ENCODE peak calls at places on chromosomes 4 and X, in five cellular contexts. One of them, this sample, is unnamed.

GRCh38 chr4:104795264-104795934 is 300.7 kb upstream of the CXXC4 start:
- DNase-seq in neural crest cell: no peak
- DNase-seq in stimulated activated CD4-positive, alpha-beta T cell treated with anti-CD3 and anti-CD28 coated beads, Interleukin-4, amount 100 ng/mL, for 48 hours: no peak
- DNase-seq in stimulated activated effector memory CD8-positive, alpha-beta T cell treated with anti-CD3 and anti-CD28 coated beads, Interleukin-12 subunit alpha, Interleukin-12 subunit beta, amount 100 ng/mL, for 72 hours: no peak
- DNase-seq in activated naive CD4-positive, alpha-beta T cell: no peak
- DNase-seq in this sample: no peak

GRCh38 chr4:165505991-165506779 is 127.4 kb downstream of the CPE start:
- DNase-seq in neural crest cell: no peak
- DNase-seq in stimulated activated CD4-positive, alpha-beta T cell treated with anti-CD3 and anti-CD28 coated beads, Interleukin-4, amount 100 ng/mL, for 48 hours: no peak
- DNase-seq in stimulated activated effector memory CD8-positive, alpha-beta T cell treated with anti-CD3 and anti-CD28 coated beads, Interleukin-12 subunit alpha, Interleukin-12 subunit beta, amount 100 ng/mL, for 72 hours: no peak
- DNase-seq in activated naive CD4-positive, alpha-beta T cell: no peak
- DNase-seq in this sample: no peak

GRCh38 chr4:153064571-153064970 is 128.4 kb downstream of the FHDC1 start:
- DNase-seq in neural crest cell: no peak
- DNase-seq in stimulated activated CD4-positive, alpha-beta T cell treated with anti-CD3 and anti-CD28 coated beads, Interleukin-4, amount 100 ng/mL, for 48 hours: no peak
- DNase-seq in stimulated activated effector memory CD8-positive, alpha-beta T cell treated with anti-CD3 and anti-CD28 coated beads, Interleukin-12 subunit alpha, Interleukin-12 subunit beta, amount 100 ng/mL, for 72 hours: no peak
- DNase-seq in activated naive CD4-positive, alpha-beta T cell: no peak
- DNase-seq in this sample: no peak

GRCh38 chr4:135838889-135839288 is 1637.3 kb upstream of the PABPC4L start:
- DNase-seq in neural crest cell: no peak
- DNase-seq in stimulated activated CD4-positive, alpha-beta T cell treated with anti-CD3 and anti-CD28 coated beads, Interleukin-4, amount 100 ng/mL, for 48 hours: no peak
- DNase-seq in stimulated activated effector memory CD8-positive, alpha-beta T cell treated with anti-CD3 and anti-CD28 coated beads, Interleukin-12 subunit alpha, Interleukin-12 subunit beta, amount 100 ng/mL, for 72 hours: no peak
- DNase-seq in activated naive CD4-positive, alpha-beta T cell: no peak
- DNase-seq in this sample: no peak

GRCh38 chr4:123706961-123707360 is 310.4 kb downstream of the SPRY1 start:
- DNase-seq in neural crest cell: no peak
- DNase-seq in stimulated activated CD4-positive, alpha-beta T cell treated with anti-CD3 and anti-CD28 coated beads, Interleukin-4, amount 100 ng/mL, for 48 hours: no peak
- DNase-seq in stimulated activated effector memory CD8-positive, alpha-beta T cell treated with anti-CD3 and anti-CD28 coated beads, Interleukin-12 subunit alpha, Interleukin-12 subunit beta, amount 100 ng/mL, for 72 hours: no peak
- DNase-seq in activated naive CD4-positive, alpha-beta T cell: no peak
- DNase-seq in this sample: no peak

GRCh38 chr4:6781113-6781512 is 1.4 kb upstream of the KIAA0232 start:
- DNase-seq in neural crest cell: no peak
- DNase-seq in stimulated activated CD4-positive, alpha-beta T cell treated with anti-CD3 and anti-CD28 coated beads, Interleukin-4, amount 100 ng/mL, for 48 hours: no peak
- DNase-seq in stimulated activated effector memory CD8-positive, alpha-beta T cell treated with anti-CD3 and anti-CD28 coated beads, Interleukin-12 subunit alpha, Interleukin-12 subunit beta, amount 100 ng/mL, for 72 hours: no peak
- DNase-seq in activated naive CD4-positive, alpha-beta T cell: no peak
- DNase-seq in this sample: no peak

GRCh38 chr4:177124436-177124835 is 185.2 kb upstream of the NEIL3 start:
- DNase-seq in neural crest cell: no peak
- DNase-seq in stimulated activated CD4-positive, alpha-beta T cell treated with anti-CD3 and anti-CD28 coated beads, Interleukin-4, amount 100 ng/mL, for 48 hours: no peak
- DNase-seq in stimulated activated effector memory CD8-positive, alpha-beta T cell treated with anti-CD3 and anti-CD28 coated beads, Interleukin-12 subunit alpha, Interleukin-12 subunit beta, amount 100 ng/mL, for 72 hours: no peak
- DNase-seq in activated naive CD4-positive, alpha-beta T cell: no peak
- DNase-seq in this sample: no peak

GRCh38 chr4:123359449-123360306 is 36.9 kb upstream of the SPRY1 start:
- DNase-seq in neural crest cell: no peak
- DNase-seq in stimulated activated CD4-positive, alpha-beta T cell treated with anti-CD3 and anti-CD28 coated beads, Interleukin-4, amount 100 ng/mL, for 48 hours: no peak
- DNase-seq in stimulated activated effector memory CD8-positive, alpha-beta T cell treated with anti-CD3 and anti-CD28 coated beads, Interleukin-12 subunit alpha, Interleukin-12 subunit beta, amount 100 ng/mL, for 72 hours: no peak
- DNase-seq in activated naive CD4-positive, alpha-beta T cell: no peak
- DNase-seq in this sample: no peak

GRCh38 chr4:128524311-128524710 is 236.7 kb upstream of the PGRMC2 start:
- DNase-seq in neural crest cell: no peak
- DNase-seq in stimulated activated CD4-positive, alpha-beta T cell treated with anti-CD3 and anti-CD28 coated beads, Interleukin-4, amount 100 ng/mL, for 48 hours: no peak
- DNase-seq in stimulated activated effector memory CD8-positive, alpha-beta T cell treated with anti-CD3 and anti-CD28 coated beads, Interleukin-12 subunit alpha, Interleukin-12 subunit beta, amount 100 ng/mL, for 72 hours: no peak
- DNase-seq in activated naive CD4-positive, alpha-beta T cell: no peak
- DNase-seq in this sample: no peak

GRCh38 chr4:54746228-54746627 is 88.5 kb downstream of the KIT start:
- DNase-seq in neural crest cell: no peak
- DNase-seq in stimulated activated CD4-positive, alpha-beta T cell treated with anti-CD3 and anti-CD28 coated beads, Interleukin-4, amount 100 ng/mL, for 48 hours: no peak
- DNase-seq in stimulated activated effector memory CD8-positive, alpha-beta T cell treated with anti-CD3 and anti-CD28 coated beads, Interleukin-12 subunit alpha, Interleukin-12 subunit beta, amount 100 ng/mL, for 72 hours: no peak
- DNase-seq in activated naive CD4-positive, alpha-beta T cell: no peak
- DNase-seq in this sample: no peak

GRCh38 chr4:69104719-69105275 is 8.5 kb downstream of the UGT2B7 start:
- DNase-seq in neural crest cell: no peak
- DNase-seq in stimulated activated CD4-positive, alpha-beta T cell treated with anti-CD3 and anti-CD28 coated beads, Interleukin-4, amount 100 ng/mL, for 48 hours: no peak
- DNase-seq in stimulated activated effector memory CD8-positive, alpha-beta T cell treated with anti-CD3 and anti-CD28 coated beads, Interleukin-12 subunit alpha, Interleukin-12 subunit beta, amount 100 ng/mL, for 72 hours: no peak
- DNase-seq in activated naive CD4-positive, alpha-beta T cell: no peak
- DNase-seq in this sample: no peak

GRCh38 chr4:148072789-148073188 is 340.9 kb downstream of the ARHGAP10 start:
- DNase-seq in neural crest cell: no peak
- DNase-seq in stimulated activated CD4-positive, alpha-beta T cell treated with anti-CD3 and anti-CD28 coated beads, Interleukin-4, amount 100 ng/mL, for 48 hours: no peak
- DNase-seq in stimulated activated effector memory CD8-positive, alpha-beta T cell treated with anti-CD3 and anti-CD28 coated beads, Interleukin-12 subunit alpha, Interleukin-12 subunit beta, amount 100 ng/mL, for 72 hours: no peak
- DNase-seq in activated naive CD4-positive, alpha-beta T cell: no peak
- DNase-seq in this sample: no peak

GRCh38 chrX:19214248-19214787 is 92.0 kb upstream of the ADGRG2 start:
- DNase-seq in neural crest cell: no peak
- DNase-seq in stimulated activated CD4-positive, alpha-beta T cell treated with anti-CD3 and anti-CD28 coated beads, Interleukin-4, amount 100 ng/mL, for 48 hours: no peak
- DNase-seq in stimulated activated effector memory CD8-positive, alpha-beta T cell treated with anti-CD3 and anti-CD28 coated beads, Interleukin-12 subunit alpha, Interleukin-12 subunit beta, amount 100 ng/mL, for 72 hours: no peak
- DNase-seq in activated naive CD4-positive, alpha-beta T cell: no peak
- DNase-seq in this sample: no peak

GRCh38 chr4:7325541-7325940 is 109.2 kb downstream of the PSAPL1 start:
- DNase-seq in neural crest cell: no peak
- DNase-seq in stimulated activated CD4-positive, alpha-beta T cell treated with anti-CD3 and anti-CD28 coated beads, Interleukin-4, amount 100 ng/mL, for 48 hours: no peak
- DNase-seq in stimulated activated effector memory CD8-positive, alpha-beta T cell treated with anti-CD3 and anti-CD28 coated beads, Interleukin-12 subunit alpha, Interleukin-12 subunit beta, amount 100 ng/mL, for 72 hours: no peak
- DNase-seq in activated naive CD4-positive, alpha-beta T cell: no peak
- DNase-seq in this sample: no peak

GRCh38 chr4:66574145-66574978 is 904.1 kb upstream of the EPHA5 start:
- DNase-seq in neural crest cell: no peak
- DNase-seq in stimulated activated CD4-positive, alpha-beta T cell treated with anti-CD3 and anti-CD28 coated beads, Interleukin-4, amount 100 ng/mL, for 48 hours: no peak
- DNase-seq in stimulated activated effector memory CD8-positive, alpha-beta T cell treated with anti-CD3 and anti-CD28 coated beads, Interleukin-12 subunit alpha, Interleukin-12 subunit beta, amount 100 ng/mL, for 72 hours: no peak
- DNase-seq in activated naive CD4-positive, alpha-beta T cell: no peak
- DNase-seq in this sample: no peak